ENCODE peak calls at places on chromosome 1, in eight cellular contexts. One of them, this sample, is unnamed.

GRCh38 chr1:175171214-175171913 is 21.2 kb downstream of the KIAA0040 start:
- DNase-seq in GM13977: no peak
- DNase-seq in left cardiac atrium: no peak
- DNase-seq in kidney tubule cell: no peak
- DNase-seq in astrocyte of the hippocampus: no peak
- DNase-seq in HT1080: no peak
- DNase-seq in EH: no peak
- DNase-seq in activated CD4-positive, alpha-beta T cell treated with anti-CD3 and anti-CD28 coated beads, Interleukin-2, amount 50 U/mL, for 1 hour: no peak
- DNase-seq in this sample: no peak

GRCh38 chr1:209434066-209434465 is 149.4 kb upstream of the CAMK1G start:
- DNase-seq in left cardiac atrium: no peak
- DNase-seq in kidney tubule cell: peak; percentile 57
- DNase-seq in GM13977: no peak
- DNase-seq in HT1080: peak; percentile 26
- DNase-seq in astrocyte of the hippocampus: peak; percentile 20
- DNase-seq in EH: peak; percentile 46
- DNase-seq in activated CD4-positive, alpha-beta T cell treated with anti-CD3 and anti-CD28 coated beads, Interleukin-2, amount 50 U/mL, for 1 hour: no peak
- DNase-seq in this sample: peak; percentile 72

GRCh38 chr1:61132176-61133047 is 50.1 kb downstream of the NFIA start:
- DNase-seq in EH: peak; percentile 35
- DNase-seq in kidney tubule cell: no peak
- DNase-seq in left cardiac atrium: no peak
- DNase-seq in GM13977: no peak
- DNase-seq in astrocyte of the hippocampus: peak; percentile 24
- DNase-seq in activated CD4-positive, alpha-beta T cell treated with anti-CD3 and anti-CD28 coated beads, Interleukin-2, amount 50 U/mL, for 1 hour: no peak
- DNase-seq in HT1080: peak; percentile 17
- DNase-seq in this sample: no peak

GRCh38 chr1:37946703-37947360 is at the start of gene INPP5B:
- DNase-seq in left cardiac atrium: peak; percentile 93
- DNase-seq in astrocyte of the hippocampus: peak; percentile 92
- DNase-seq in GM13977: peak; percentile 92
- DNase-seq in activated CD4-positive, alpha-beta T cell treated with anti-CD3 and anti-CD28 coated beads, Interleukin-2, amount 50 U/mL, for 1 hour: peak; percentile 50
- DNase-seq in kidney tubule cell: peak; percentile 80
- DNase-seq in EH: peak; percentile 91
- DNase-seq in HT1080: peak; percentile 83
- DNase-seq in this sample: no peak

GRCh38 chr1:17878837-17879236 is 123.7 kb downstream of the ACTL8 start:
- DNase-seq in activated CD4-positive, alpha-beta T cell treated with anti-CD3 and anti-CD28 coated beads, Interleukin-2, amount 50 U/mL, for 1 hour: no peak
- DNase-seq in GM13977: no peak
- DNase-seq in EH: peak; percentile 89
- DNase-seq in left cardiac atrium: no peak
- DNase-seq in HT1080: peak; percentile 36
- DNase-seq in kidney tubule cell: peak; percentile 82
- DNase-seq in astrocyte of the hippocampus: peak; percentile 76
- DNase-seq in this sample: peak; percentile 39

GRCh38 chr1:201077736-201078135 is 34.5 kb downstream of the CACNA1S start:
- DNase-seq in EH: no peak
- DNase-seq in GM13977: no peak
- DNase-seq in HT1080: no peak
- DNase-seq in kidney tubule cell: no peak
- DNase-seq in astrocyte of the hippocampus: no peak
- DNase-seq in activated CD4-positive, alpha-beta T cell treated with anti-CD3 and anti-CD28 coated beads, Interleukin-2, amount 50 U/mL, for 1 hour: no peak
- DNase-seq in left cardiac atrium: no peak
- DNase-seq in this sample: no peak

GRCh38 chr1:183905497-183905896 is 100.6 kb downstream of the RGL1 start:
- DNase-seq in kidney tubule cell: no peak
- DNase-seq in HT1080: no peak
- DNase-seq in EH: no peak
- DNase-seq in GM13977: no peak
- DNase-seq in astrocyte of the hippocampus: no peak
- DNase-seq in left cardiac atrium: no peak
- DNase-seq in activated CD4-positive, alpha-beta T cell treated with anti-CD3 and anti-CD28 coated beads, Interleukin-2, amount 50 U/mL, for 1 hour: no peak
- DNase-seq in this sample: no peak

GRCh38 chr1:243982451-243983018 is 68.5 kb upstream of the ZBTB18 start:
- DNase-seq in left cardiac atrium: no peak
- DNase-seq in activated CD4-positive, alpha-beta T cell treated with anti-CD3 and anti-CD28 coated beads, Interleukin-2, amount 50 U/mL, for 1 hour: no peak
- DNase-seq in GM13977: no peak
- DNase-seq in astrocyte of the hippocampus: no peak
- DNase-seq in kidney tubule cell: no peak
- DNase-seq in EH: no peak
- DNase-seq in HT1080: peak; percentile 40
- DNase-seq in this sample: no peak

GRCh38 chr1:93925206-93925605 is 16.0 kb upstream of the GCLM start:
- DNase-seq in astrocyte of the hippocampus: no peak
- DNase-seq in EH: no peak
- DNase-seq in kidney tubule cell: no peak
- DNase-seq in left cardiac atrium: no peak
- DNase-seq in HT1080: no peak
- DNase-seq in GM13977: no peak
- DNase-seq in activated CD4-positive, alpha-beta T cell treated with anti-CD3 and anti-CD28 coated beads, Interleukin-2, amount 50 U/mL, for 1 hour: no peak
- DNase-seq in this sample: no peak

GRCh38 chr1:87155180-87155579 is 173.5 kb upstream of the LMO4 start:
- DNase-seq in left cardiac atrium: no peak
- DNase-seq in kidney tubule cell: no peak
- DNase-seq in astrocyte of the hippocampus: no peak
- DNase-seq in HT1080: no peak
- DNase-seq in EH: no peak
- DNase-seq in activated CD4-positive, alpha-beta T cell treated with anti-CD3 and anti-CD28 coated beads, Interleukin-2, amount 50 U/mL, for 1 hour: no peak
- DNase-seq in GM13977: peak; percentile 29
- DNase-seq in this sample: no peak

GRCh38 chr1:116769561-116769977 is 15.3 kb downstream of the CD2 start:
- DNase-seq in activated CD4-positive, alpha-beta T cell treated with anti-CD3 and anti-CD28 coated beads, Interleukin-2, amount 50 U/mL, for 1 hour: peak; percentile 63
- DNase-seq in HT1080: peak; percentile 86
- DNase-seq in EH: peak; percentile 18
- DNase-seq in astrocyte of the hippocampus: peak; percentile 74
- DNase-seq in kidney tubule cell: peak; percentile 55
- DNase-seq in left cardiac atrium: no peak
- DNase-seq in GM13977: peak; percentile 35
- DNase-seq in this sample: peak; percentile 65

GRCh38 chr1:81155131-81155530 is 645.6 kb upstream of the ADGRL2 start:
- DNase-seq in astrocyte of the hippocampus: peak; percentile 60
- DNase-seq in activated CD4-positive, alpha-beta T cell treated with anti-CD3 and anti-CD28 coated beads, Interleukin-2, amount 50 U/mL, for 1 hour: no peak
- DNase-seq in GM13977: no peak
- DNase-seq in HT1080: peak; percentile 23
- DNase-seq in left cardiac atrium: no peak
- DNase-seq in EH: peak; percentile 74
- DNase-seq in kidney tubule cell: peak; percentile 60
- DNase-seq in this sample: no peak

GRCh38 chr1:12604114-12604874 is 13.7 kb downstream of the DHRS3 start:
- DNase-seq in left cardiac atrium: peak; percentile 76
- DNase-seq in kidney tubule cell: peak; percentile 94
- DNase-seq in astrocyte of the hippocampus: peak; percentile 95
- DNase-seq in activated CD4-positive, alpha-beta T cell treated with anti-CD3 and anti-CD28 coated beads, Interleukin-2, amount 50 U/mL, for 1 hour: peak; percentile 53
- DNase-seq in HT1080: peak; percentile 97
- DNase-seq in GM13977: no peak
- DNase-seq in EH: peak; percentile 99
- DNase-seq in this sample: peak; percentile 97

GRCh38 chr1:150311762-150312161 is 9.6 kb upstream of the PRPF3 start:
- DNase-seq in kidney tubule cell: no peak
- DNase-seq in left cardiac atrium: no peak
- DNase-seq in GM13977: no peak
- DNase-seq in EH: no peak
- DNase-seq in activated CD4-positive, alpha-beta T cell treated with anti-CD3 and anti-CD28 coated beads, Interleukin-2, amount 50 U/mL, for 1 hour: no peak
- DNase-seq in HT1080: no peak
- DNase-seq in astrocyte of the hippocampus: no peak
- DNase-seq in this sample: no peak

GRCh38 chr1:83883979-83884378 is 115.0 kb downstream of the TTLL7 start:
- DNase-seq in EH: peak; percentile 11
- DNase-seq in HT1080: no peak
- DNase-seq in left cardiac atrium: no peak
- DNase-seq in astrocyte of the hippocampus: peak; percentile 4
- DNase-seq in GM13977: no peak
- DNase-seq in kidney tubule cell: peak; percentile 62
- DNase-seq in activated CD4-positive, alpha-beta T cell treated with anti-CD3 and anti-CD28 coated beads, Interleukin-2, amount 50 U/mL, for 1 hour: no peak
- DNase-seq in this sample: peak; percentile 25

GRCh38 chr1:153570874-153571273 is 5.2 kb upstream of the S100A2 start:
- DNase-seq in left cardiac atrium: no peak
- DNase-seq in HT1080: no peak
- DNase-seq in GM13977: no peak
- DNase-seq in astrocyte of the hippocampus: no peak
- DNase-seq in activated CD4-positive, alpha-beta T cell treated with anti-CD3 and anti-CD28 coated beads, Interleukin-2, amount 50 U/mL, for 1 hour: no peak
- DNase-seq in EH: no peak
- DNase-seq in kidney tubule cell: no peak
- DNase-seq in this sample: no peak

GRCh38 chr1:38745476-38746410 is 113.8 kb downstream of the RRAGC start:
- DNase-seq in GM13977: no peak
- DNase-seq in HT1080: no peak
- DNase-seq in kidney tubule cell: peak; percentile 84
- DNase-seq in astrocyte of the hippocampus: no peak
- DNase-seq in left cardiac atrium: no peak
- DNase-seq in activated CD4-positive, alpha-beta T cell treated with anti-CD3 and anti-CD28 coated beads, Interleukin-2, amount 50 U/mL, for 1 hour: no peak
- DNase-seq in EH: no peak
- DNase-seq in this sample: peak; percentile 30

GRCh38 chr1:247293047-247293446 is 37.2 kb downstream of the VN1R5 start:
- DNase-seq in GM13977: no peak
- DNase-seq in activated CD4-positive, alpha-beta T cell treated with anti-CD3 and anti-CD28 coated beads, Interleukin-2, amount 50 U/mL, for 1 hour: no peak
- DNase-seq in left cardiac atrium: no peak
- DNase-seq in HT1080: no peak
- DNase-seq in kidney tubule cell: no peak
- DNase-seq in EH: peak; percentile 6
- DNase-seq in astrocyte of the hippocampus: peak; percentile 45
- DNase-seq in this sample: no peak

GRCh38 chr1:228163004-228163753 is 2.4 kb upstream of the IBA57 start:
- DNase-seq in left cardiac atrium: peak; percentile 83
- DNase-seq in EH: peak; percentile 39
- DNase-seq in astrocyte of the hippocampus: peak; percentile 32
- DNase-seq in GM13977: no peak
- DNase-seq in activated CD4-positive, alpha-beta T cell treated with anti-CD3 and anti-CD28 coated beads, Interleukin-2, amount 50 U/mL, for 1 hour: no peak
- DNase-seq in HT1080: no peak
- DNase-seq in kidney tubule cell: peak; percentile 63
- DNase-seq in this sample: no peak

GRCh38 chr1:29836626-29837305 is 600.4 kb downstream of the PTPRU start:
- DNase-seq in astrocyte of the hippocampus: no peak
- DNase-seq in HT1080: no peak
- DNase-seq in left cardiac atrium: no peak
- DNase-seq in GM13977: no peak
- DNase-seq in kidney tubule cell: no peak
- DNase-seq in activated CD4-positive, alpha-beta T cell treated with anti-CD3 and anti-CD28 coated beads, Interleukin-2, amount 50 U/mL, for 1 hour: no peak
- DNase-seq in EH: no peak
- DNase-seq in this sample: no peak

GRCh38 chr1:247189981-247190798 is 18.4 kb upstream of the ZNF124 start:
- DNase-seq in astrocyte of the hippocampus: no peak
- DNase-seq in GM13977: no peak
- DNase-seq in HT1080: no peak
- DNase-seq in activated CD4-positive, alpha-beta T cell treated with anti-CD3 and anti-CD28 coated beads, Interleukin-2, amount 50 U/mL, for 1 hour: no peak
- DNase-seq in EH: peak; percentile 6
- DNase-seq in kidney tubule cell: no peak
- DNase-seq in left cardiac atrium: no peak
- DNase-seq in this sample: no peak

GRCh38 chr1:17212487-17213121 is 7.7 kb downstream of the PADI1 start:
- DNase-seq in HT1080: peak; percentile 81
- DNase-seq in astrocyte of the hippocampus: peak; percentile 86
- DNase-seq in EH: peak; percentile 92
- DNase-seq in activated CD4-positive, alpha-beta T cell treated with anti-CD3 and anti-CD28 coated beads, Interleukin-2, amount 50 U/mL, for 1 hour: peak; percentile 67
- DNase-seq in GM13977: no peak
- DNase-seq in kidney tubule cell: peak; percentile 85
- DNase-seq in left cardiac atrium: peak; percentile 39
- DNase-seq in this sample: no peak

GRCh38 chr1:15283500-15283899 is 36.5 kb downstream of the FHAD1 start:
- DNase-seq in astrocyte of the hippocampus: peak; percentile 60
- DNase-seq in GM13977: no peak
- DNase-seq in EH: peak; percentile 19
- DNase-seq in left cardiac atrium: no peak
- DNase-seq in HT1080: peak; percentile 42
- DNase-seq in kidney tubule cell: peak; percentile 65
- DNase-seq in activated CD4-positive, alpha-beta T cell treated with anti-CD3 and anti-CD28 coated beads, Interleukin-2, amount 50 U/mL, for 1 hour: no peak
- DNase-seq in this sample: peak; percentile 72

GRCh38 chr1:63593303-63593886 is at the start of gene PGM1:
- DNase-seq in astrocyte of the hippocampus: peak; percentile 89
- DNase-seq in HT1080: peak; percentile 71
- DNase-seq in GM13977: peak; percentile 85
- DNase-seq in left cardiac atrium: peak; percentile 81
- DNase-seq in kidney tubule cell: peak; percentile 90
- DNase-seq in EH: peak; percentile 86
- DNase-seq in activated CD4-positive, alpha-beta T cell treated with anti-CD3 and anti-CD28 coated beads, Interleukin-2, amount 50 U/mL, for 1 hour: peak; percentile 75
- DNase-seq in this sample: peak; percentile 69

GRCh38 chr1:177209357-177209756 is 38.6 kb downstream of the BRINP2 start:
- DNase-seq in EH: peak; percentile 100
- DNase-seq in GM13977: no peak
- DNase-seq in HT1080: peak; percentile 99
- DNase-seq in astrocyte of the hippocampus: peak; percentile 99
- DNase-seq in activated CD4-positive, alpha-beta T cell treated with anti-CD3 and anti-CD28 coated beads, Interleukin-2, amount 50 U/mL, for 1 hour: no peak
- DNase-seq in left cardiac atrium: peak; percentile 80
- DNase-seq in kidney tubule cell: peak; percentile 99
- DNase-seq in this sample: peak; percentile 98